ENCODE peak calls at places on chromosomes 6 and 20, in eight cellular contexts. O, E, B, C, S, K, Z and M are unnamed samples.

GRCh38 chr20:12916699-12917098 is 92.1 kb upstream of the SPTLC3 start:
- DNase-seq in O (no peak), E (no peak), B (no peak), C (no peak), S (no peak), K (no peak), Z (no peak), M (no peak)

GRCh38 chr20:4820833-4821518 is 99.3 kb downstream of the PRND start:
- DNase-seq in O (no peak), E (no peak), B (no peak), C (peak), S (no peak), K (no peak), Z (no peak), M (peak)

GRCh38 chr20:2741463-2741862 is 48.9 kb downstream of the EBF4 start:
- DNase-seq in O (no peak), E (no peak), B (no peak), C (no peak), S (no peak), K (no peak), Z (no peak), M (no peak)

GRCh38 chr6:149749594-149750135 is at the start of gene PCMT1:
- DNase-seq in O (peak), E (peak), B (peak), C (peak), S (peak), K (peak), Z (peak), M (peak)

GRCh38 chr6:111586554-111586953 is 19.1 kb downstream of the TRAF3IP2 start:
- DNase-seq in O (no peak), E (no peak), B (no peak), C (no peak), S (no peak), K (no peak), Z (no peak), M (no peak)

GRCh38 chr6:41161851-41162552 is 914 bp downstream of the TREM2 start:
- DNase-seq in O (no peak), E (no peak), B (no peak), C (no peak), S (no peak), K (no peak), Z (no peak), M (no peak)

GRCh38 chr6:152121910-152122309 is 314.4 kb downstream of the ESR1 start:
- DNase-seq in O (no peak), E (no peak), B (no peak), C (no peak), S (no peak), K (no peak), Z (peak), M (no peak)

GRCh38 chr20:57564180-57564802 is 3.4 kb downstream of the PCK1 start:
- DNase-seq in O (no peak), E (no peak), B (no peak), C (no peak), S (no peak), K (peak), Z (no peak), M (no peak)

GRCh38 chr6:16712931-16713484 is 48.3 kb downstream of the ATXN1 start:
- DNase-seq in O (no peak), E (peak), B (no peak), C (peak), S (no peak), K (no peak), Z (peak), M (no peak)

GRCh38 chr6:15775741-15776140 is 112.9 kb upstream of the DTNBP1 start:
- DNase-seq in O (no peak), E (no peak), B (no peak), C (no peak), S (no peak), K (no peak), Z (no peak), M (no peak)

GRCh38 chr20:62313021-62313420 is 10.2 kb downstream of the ADRM1 start:
- DNase-seq in O (no peak), E (no peak), B (no peak), C (no peak), S (no peak), K (no peak), Z (no peak), M (no peak)

GRCh38 chr6:2943564-2943955 is 27.8 kb downstream of the SERPINB6 start:
- DNase-seq in O (no peak), E (no peak), B (no peak), C (no peak), S (no peak), K (peak), Z (no peak), M (no peak)

GRCh38 chr6:159788757-159789376 is 535 bp downstream of the TCP1 start:
- DNase-seq in O (no peak), E (no peak), B (peak), C (peak), S (no peak), K (peak), Z (peak), M (peak)

GRCh38 chr6:82866446-82866845 is 199.2 kb downstream of the UBE3D start:
- DNase-seq in O (no peak), E (no peak), B (no peak), C (no peak), S (no peak), K (no peak), Z (no peak), M (no peak)

GRCh38 chr20:25355191-25355590 is 35.4 kb downstream of the ABHD12 start:
- DNase-seq in O (no peak), E (no peak), B (no peak), C (no peak), S (no peak), K (no peak), Z (no peak), M (no peak)

GRCh38 chr6:110173506-110174132 is 5.9 kb downstream of the WASF1 start:
- DNase-seq in O (no peak), E (no peak), B (no peak), C (no peak), S (no peak), K (no peak), Z (no peak), M (no peak)

GRCh38 chr6:53294611-53295010 is 54.1 kb downstream of the ELOVL5 start:
- DNase-seq in O (no peak), E (no peak), B (no peak), C (no peak), S (no peak), K (no peak), Z (no peak), M (no peak)

GRCh38 chr6:46381579-46381978 is 109.7 kb downstream of the RCAN2 start:
- DNase-seq in O (no peak), E (no peak), B (no peak), C (no peak), S (no peak), K (no peak), Z (peak), M (no peak)

GRCh38 chr6:139569561-139569960 is 195.1 kb upstream of the CITED2 start:
- DNase-seq in O (no peak), E (no peak), B (no peak), C (no peak), S (no peak), K (no peak), Z (no peak), M (no peak)

GRCh38 chr6:52994789-52995078 is 350 bp downstream of the GSTA4 start:
- DNase-seq in O (no peak), E (no peak), B (peak), C (peak), S (peak), K (peak), Z (peak), M (no peak)

GRCh38 chr6:111950661-111951426 is 77.6 kb upstream of the FYN start:
- DNase-seq in O (no peak), E (no peak), B (peak), C (no peak), S (no peak), K (no peak), Z (no peak), M (no peak)

DNA sequence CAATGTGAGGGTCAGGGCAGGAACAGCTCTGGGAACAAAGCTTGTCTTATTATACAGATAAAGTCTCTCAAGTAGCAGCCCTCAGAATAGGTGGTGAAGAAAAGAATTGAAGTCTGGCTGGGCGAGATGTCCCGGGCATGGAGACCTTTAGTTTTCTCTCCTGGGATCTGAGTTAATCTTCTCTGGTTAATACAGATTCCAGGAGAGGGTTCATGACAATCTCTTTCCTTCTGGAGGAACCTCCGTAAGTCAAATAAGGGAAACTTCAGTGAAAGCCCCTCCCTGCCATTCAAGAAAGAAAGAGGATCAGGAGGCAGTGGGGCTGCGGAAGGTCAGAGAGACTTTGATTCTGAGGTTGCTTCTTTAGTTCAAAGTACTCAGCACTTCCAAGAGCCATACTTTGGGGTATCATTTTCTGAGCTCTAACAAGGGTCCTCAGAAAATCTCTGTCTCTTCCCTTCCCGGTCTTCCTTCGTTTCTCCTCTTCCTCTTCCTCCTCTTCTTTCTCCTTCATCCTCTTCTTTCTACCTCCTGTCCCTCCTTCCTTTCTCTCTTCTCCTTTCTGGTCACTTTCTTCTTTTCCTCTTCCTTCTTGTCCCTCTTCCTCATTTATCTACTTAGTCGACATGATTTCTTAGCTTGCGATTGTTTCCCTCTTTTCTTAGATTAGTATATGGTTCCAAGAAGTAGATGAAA is 4.6 kb upstream of the ZNF184 start:
- DNase-seq in O (no peak), E (no peak), B (no peak), C (no peak), S (no peak), K (no peak), Z (no peak), M (no peak)
- TF ChIP-seq POLR2A in O (no peak), E (no peak), B (no peak), C (no peak), S (no peak), K (no peak), Z (no peak), M (no peak)

DNA sequence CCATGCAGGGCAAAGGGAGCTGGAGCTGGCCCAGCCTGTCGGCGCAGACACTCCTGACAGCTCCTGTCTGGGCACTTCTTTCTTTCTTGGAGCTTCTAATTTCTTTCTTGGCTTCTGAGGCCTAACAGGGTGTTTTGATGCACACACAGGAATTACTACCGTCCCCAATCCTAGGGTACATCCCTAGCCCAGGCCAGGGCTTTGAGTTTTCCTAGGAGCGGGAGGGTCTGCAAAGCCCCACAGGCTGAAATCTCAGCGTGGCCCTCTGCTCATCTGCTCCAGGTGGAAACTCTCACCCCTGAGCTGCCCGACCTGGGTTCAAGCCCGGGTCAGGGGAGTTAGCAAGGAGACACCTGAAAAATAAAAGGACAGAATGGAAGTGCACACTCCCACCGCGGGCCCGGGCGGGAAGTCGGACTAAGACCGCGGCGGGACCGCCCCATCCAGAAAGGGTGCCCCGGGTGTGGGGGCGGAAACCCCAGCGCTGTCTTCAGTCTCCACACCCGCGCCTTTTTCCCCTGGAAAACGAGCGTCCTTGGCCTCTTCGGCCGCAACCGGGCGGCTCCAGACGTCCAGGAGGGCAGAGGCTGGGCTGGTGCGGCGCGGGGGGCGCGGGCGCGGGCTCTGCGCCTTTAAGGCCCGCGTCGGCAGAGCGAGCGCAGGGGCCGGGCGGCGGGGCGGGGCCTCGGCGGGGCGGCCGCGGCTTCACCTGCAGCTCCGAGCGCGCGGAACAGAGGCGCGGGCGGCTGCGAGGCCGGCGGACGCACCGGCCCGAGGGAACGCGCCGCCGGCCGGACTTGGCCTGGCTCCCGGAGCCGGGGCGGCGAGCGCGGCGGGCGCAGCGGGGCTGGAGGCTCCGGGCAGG is at the start of gene CDH4:
- DNase-seq in O (no peak), E (no peak), B (no peak), C (no peak), S (no peak), K (no peak), Z (peak), M (peak)
- TF ChIP-seq POLR2A in O (no peak), E (no peak), B (no peak), C (no peak), S (no peak), K (no peak), Z (no peak), M (peak)

GRCh38 chr20:19747903-19748302 is 10.2 kb upstream of the RIN2 start:
- DNase-seq in O (no peak), E (no peak), B (no peak), C (no peak), S (no peak), K (no peak), Z (no peak), M (no peak)

GRCh38 chr20:19748687-19749086 is 9.4 kb upstream of the RIN2 start:
- DNase-seq in O (no peak), E (no peak), B (no peak), C (no peak), S (no peak), K (no peak), Z (no peak), M (no peak)

GRCh38 chr20:19750207-19750606 is 7.9 kb upstream of the RIN2 start:
- DNase-seq in O (no peak), E (no peak), B (no peak), C (no peak), S (no peak), K (no peak), Z (no peak), M (no peak)

GRCh38 chr20:19749537-19749936 is 8.5 kb upstream of the RIN2 start:
- DNase-seq in O (no peak), E (no peak), B (no peak), C (no peak), S (no peak), K (no peak), Z (no peak), M (no peak)

GRCh38 chr20:19750907-19751636 is 7.0 kb upstream of the RIN2 start:
- DNase-seq in O (no peak), E (no peak), B (no peak), C (no peak), S (no peak), K (no peak), Z (no peak), M (no peak)
- TF ChIP-seq POLR2A in O (no peak), E (no peak), B (no peak), C (no peak), S (no peak), K (no peak), Z (no peak), M (no peak)

DNA sequence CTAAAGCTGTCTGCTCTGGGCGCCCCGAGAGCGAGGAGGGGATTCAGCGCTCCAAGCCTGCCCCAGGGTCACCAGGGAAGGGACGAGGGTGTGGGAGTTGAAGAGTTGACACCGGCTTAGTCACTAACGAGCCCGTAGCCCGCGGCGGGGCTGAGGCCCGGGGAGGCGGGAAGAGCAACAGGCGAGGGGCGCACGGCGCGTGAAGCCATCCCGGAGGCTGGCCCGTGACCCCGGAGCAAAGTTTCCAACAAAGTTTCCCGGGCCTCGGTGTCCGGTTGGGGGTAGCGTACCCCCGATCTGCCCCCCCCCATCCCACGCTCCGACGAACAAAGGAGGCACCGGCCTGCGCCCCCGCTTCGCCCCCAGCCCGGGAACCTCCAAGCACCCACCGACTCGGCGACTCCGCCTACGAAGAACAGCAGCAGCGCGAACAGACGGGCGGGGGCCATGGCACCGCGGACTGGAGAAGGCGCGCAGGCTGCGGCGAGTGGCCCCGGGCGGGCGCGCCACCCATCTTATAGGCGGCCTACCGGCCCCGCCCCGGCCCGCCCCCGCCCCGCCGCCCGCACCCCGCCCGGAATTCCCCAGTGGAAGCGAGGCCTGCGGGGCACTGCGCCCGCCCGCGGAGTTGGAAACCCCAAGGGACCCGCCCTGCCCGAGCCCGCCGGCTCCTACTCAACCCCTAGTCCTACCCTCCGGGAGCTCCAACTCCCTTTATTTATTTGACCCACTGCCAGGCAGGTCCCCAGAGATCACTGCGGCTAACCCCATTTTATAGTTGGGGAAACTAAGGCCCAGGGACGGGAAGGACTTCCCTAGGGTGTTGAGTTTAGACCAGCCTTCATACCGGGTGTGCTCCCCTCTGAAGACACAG is at the start of gene SDC4:
- DNase-seq in O (peak), E (no peak), B (peak), C (peak), S (peak), K (peak), Z (peak), M (peak)
- TF ChIP-seq POLR2A in O (peak), E (peak), B (peak), C (peak), S (peak), K (peak), Z (peak), M (peak)

GRCh38 chr6:43016935-43017334 is 2.9 kb downstream of the KLHDC3 start:
- DNase-seq in O (no peak), E (no peak), B (no peak), C (no peak), S (no peak), K (peak), Z (no peak), M (no peak)

GRCh38 chr6:43020052-43020705 is 1.2 kb upstream of the RRP36 start:
- DNase-seq in O (no peak), E (no peak), B (no peak), C (no peak), S (no peak), K (no peak), Z (no peak), M (no peak)

GRCh38 chr6:43019152-43019551 is 2.3 kb upstream of the RRP36 start:
- DNase-seq in O (no peak), E (no peak), B (no peak), C (no peak), S (no peak), K (no peak), Z (no peak), M (no peak)

GRCh38 chr6:43020847-43021246 is 576 bp upstream of the RRP36 start:
- DNase-seq in O (no peak), E (no peak), B (no peak), C (no peak), S (no peak), K (no peak), Z (no peak), M (peak)

DNA sequence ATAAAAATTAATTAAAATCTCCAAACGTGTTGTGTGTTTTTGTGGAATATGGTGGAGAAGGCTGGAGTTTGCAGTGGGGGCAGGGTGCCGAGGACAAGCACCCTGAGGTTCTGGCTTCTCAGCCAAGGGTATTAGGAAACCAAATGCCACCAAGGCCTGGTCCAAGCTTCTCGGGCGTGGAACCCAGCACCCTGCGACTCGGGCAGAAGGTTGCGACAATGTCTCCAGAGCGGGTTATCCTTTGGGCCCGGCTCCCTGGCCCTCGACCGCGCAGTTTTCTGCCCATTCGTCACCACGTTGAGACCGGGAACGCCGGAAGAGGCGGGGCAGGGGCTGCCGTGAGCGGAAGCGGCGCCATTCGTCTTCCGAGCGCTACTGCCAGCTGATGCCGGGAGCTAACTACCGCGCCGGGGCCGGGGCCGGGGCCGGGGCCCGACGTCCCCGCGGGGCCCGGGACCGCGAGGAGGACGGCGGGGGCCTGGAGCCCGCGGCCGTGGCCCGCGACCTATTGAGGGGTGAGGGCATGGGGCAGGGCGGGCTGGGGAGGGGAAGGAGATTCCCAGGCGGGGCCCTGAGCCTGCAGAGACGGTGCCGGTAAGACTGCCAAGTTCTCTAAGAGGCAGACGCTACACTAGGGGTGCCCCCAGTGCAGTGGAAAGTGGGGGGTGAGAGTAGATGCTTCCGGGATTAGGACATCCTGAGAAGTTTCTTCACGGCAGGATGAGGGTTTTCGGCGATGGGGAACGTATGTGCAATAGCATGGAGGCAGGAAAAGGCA is at the start of gene RRP36:
- DNase-seq in O (peak), E (no peak), B (peak), C (peak), S (peak), K (peak), Z (peak), M (peak)
- TF ChIP-seq POLR2A in O (no peak), E (peak), B (peak), C (no peak), S (peak), K (no peak), Z (peak), M (peak)